ENCODE peak calls at places on chromosomes 3 and 15, in five cellular contexts. One of them, this sample, is unnamed.

GRCh38 chr3:135159848-135160247 is 364.8 kb downstream of the EPHB1 start:
- DNase-seq in right atrium auricular region: no peak
- DNase-seq in neural crest cell: no peak
- DNase-seq in kidney: no peak
- DNase-seq in adrenal gland: no peak
- DNase-seq in this sample: no peak

GRCh38 chr3:82133070-82133606 is 371.7 kb upstream of the GBE1 start:
- DNase-seq in adrenal gland: peak
- DNase-seq in neural crest cell: peak
- DNase-seq in right atrium auricular region: peak
- DNase-seq in kidney: no peak
- DNase-seq in this sample: no peak

GRCh38 chr3:13420051-13420816 is at the start of gene NUP210:
- DNase-seq in neural crest cell: peak
- DNase-seq in right atrium auricular region: no peak
- DNase-seq in kidney: peak
- DNase-seq in adrenal gland: peak
- DNase-seq in this sample: no peak

GRCh38 chr15:56208641-56209155 is 35.0 kb downstream of the RFX7 start:
- DNase-seq in right atrium auricular region: no peak
- DNase-seq in neural crest cell: no peak
- DNase-seq in kidney: no peak
- DNase-seq in adrenal gland: no peak
- DNase-seq in this sample: no peak

GRCh38 chr3:34346656-34347055 is 548.2 kb downstream of the PDCD6IP start:
- DNase-seq in kidney: no peak
- DNase-seq in neural crest cell: no peak
- DNase-seq in adrenal gland: no peak
- DNase-seq in right atrium auricular region: no peak
- DNase-seq in this sample: no peak

GRCh38 chr3:6671363-6671762 is 189.6 kb upstream of the GRM7 start:
- DNase-seq in neural crest cell: no peak
- DNase-seq in kidney: no peak
- DNase-seq in right atrium auricular region: no peak
- DNase-seq in adrenal gland: no peak
- DNase-seq in this sample: no peak

GRCh38 chr3:52934626-52935530 is 37.5 kb upstream of the STIMATE start:
- DNase-seq in neural crest cell: peak
- DNase-seq in adrenal gland: peak
- DNase-seq in right atrium auricular region: no peak
- DNase-seq in kidney: no peak
- DNase-seq in this sample: no peak

GRCh38 chr3:3068358-3068881 is 41.8 kb downstream of the IL5RA start:
- DNase-seq in neural crest cell: no peak
- DNase-seq in kidney: no peak
- DNase-seq in right atrium auricular region: no peak
- DNase-seq in adrenal gland: no peak
- DNase-seq in this sample: no peak

GRCh38 chr3:112503304-112503972 is 4.2 kb upstream of the BTLA start:
- DNase-seq in kidney: no peak
- DNase-seq in adrenal gland: no peak
- DNase-seq in right atrium auricular region: no peak
- DNase-seq in neural crest cell: no peak
- DNase-seq in this sample: no peak

GRCh38 chr3:113468536-113468935 is 27.2 kb upstream of the CFAP44 start:
- DNase-seq in right atrium auricular region: no peak
- DNase-seq in adrenal gland: no peak
- DNase-seq in kidney: no peak
- DNase-seq in neural crest cell: no peak
- DNase-seq in this sample: no peak

GRCh38 chr15:74209997-74210573 is 7.5 kb upstream of the STRA6 start:
- DNase-seq in right atrium auricular region: no peak
- DNase-seq in neural crest cell: no peak
- DNase-seq in adrenal gland: no peak
- DNase-seq in kidney: no peak
- DNase-seq in this sample: no peak

GRCh38 chr3:40616420-40616819 is 91.7 kb downstream of the ZNF621 start:
- DNase-seq in adrenal gland: no peak
- DNase-seq in neural crest cell: no peak
- DNase-seq in right atrium auricular region: no peak
- DNase-seq in kidney: no peak
- DNase-seq in this sample: no peak

GRCh38 chr15:68791431-68792283 is 29.0 kb downstream of the ANP32A start:
- DNase-seq in right atrium auricular region: no peak
- DNase-seq in adrenal gland: no peak
- DNase-seq in kidney: no peak
- DNase-seq in neural crest cell: no peak
- DNase-seq in this sample: no peak

GRCh38 chr3:182710557-182711157 is 82.6 kb upstream of the ATP11B start:
- DNase-seq in neural crest cell: no peak
- DNase-seq in adrenal gland: no peak
- DNase-seq in kidney: no peak
- DNase-seq in right atrium auricular region: no peak
- DNase-seq in this sample: no peak

GRCh38 chr3:115996420-115997108 is 373.3 kb downstream of the GAP43 start:
- DNase-seq in adrenal gland: no peak
- DNase-seq in right atrium auricular region: no peak
- DNase-seq in neural crest cell: no peak
- DNase-seq in kidney: no peak
- DNase-seq in this sample: no peak

GRCh38 chr15:72342385-72342784 is 22.4 kb upstream of the CELF6 start:
- DNase-seq in right atrium auricular region: no peak
- DNase-seq in kidney: no peak
- DNase-seq in adrenal gland: no peak
- DNase-seq in neural crest cell: no peak
- DNase-seq in this sample: no peak

GRCh38 chr15:74406992-74407705 is 26.6 kb downstream of the SEMA7A start:
- DNase-seq in neural crest cell: peak
- DNase-seq in kidney: no peak
- DNase-seq in right atrium auricular region: no peak
- DNase-seq in adrenal gland: no peak
- DNase-seq in this sample: no peak

GRCh38 chr15:74725241-74725774 is at the start of gene CYP1A1:
- DNase-seq in neural crest cell: peak
- DNase-seq in right atrium auricular region: no peak
- DNase-seq in kidney: no peak
- DNase-seq in adrenal gland: no peak
- DNase-seq in this sample: no peak

GRCh38 chr3:54954019-54954418 is 26.2 kb upstream of the LRTM1 start:
- DNase-seq in adrenal gland: peak
- DNase-seq in neural crest cell: no peak
- DNase-seq in kidney: no peak
- DNase-seq in right atrium auricular region: no peak
- DNase-seq in this sample: no peak

GRCh38 chr3:9247361-9248231 is 1.9 kb downstream of the SRGAP3 start:
- DNase-seq in neural crest cell: peak
- DNase-seq in right atrium auricular region: no peak
- DNase-seq in kidney: peak
- DNase-seq in adrenal gland: no peak
- DNase-seq in this sample: no peak

GRCh38 chr3:77459926-77460325 is 420.0 kb downstream of the ROBO2 start:
- DNase-seq in kidney: no peak
- DNase-seq in adrenal gland: no peak
- DNase-seq in right atrium auricular region: no peak
- DNase-seq in neural crest cell: no peak
- DNase-seq in this sample: no peak

GRCh38 chr3:13416002-13416793 is 3.9 kb downstream of the NUP210 start:
- DNase-seq in adrenal gland: no peak
- DNase-seq in right atrium auricular region: no peak
- DNase-seq in kidney: no peak
- DNase-seq in neural crest cell: no peak
- DNase-seq in this sample: no peak

GRCh38 chr3:141050913-141051632 is at the start of gene SPSB4:
- DNase-seq in right atrium auricular region: no peak
- DNase-seq in kidney: peak
- DNase-seq in adrenal gland: peak
- DNase-seq in neural crest cell: peak
- DNase-seq in this sample: no peak

GRCh38 chr3:58471025-58471887 is 20.6 kb upstream of the KCTD6 start:
- DNase-seq in right atrium auricular region: no peak
- DNase-seq in adrenal gland: peak
- DNase-seq in kidney: no peak
- DNase-seq in neural crest cell: no peak
- DNase-seq in this sample: no peak

GRCh38 chr3:69086133-69086722 is 1.5 kb downstream of the ARL6IP5 start:
- DNase-seq in right atrium auricular region: peak
- DNase-seq in neural crest cell: no peak
- DNase-seq in kidney: peak
- DNase-seq in adrenal gland: peak
- DNase-seq in this sample: peak

GRCh38 chr3:110341047-110341446 is 730.6 kb upstream of the NECTIN3 start:
- DNase-seq in right atrium auricular region: no peak
- DNase-seq in adrenal gland: no peak
- DNase-seq in kidney: no peak
- DNase-seq in neural crest cell: no peak
- DNase-seq in this sample: no peak

GRCh38 chr3:30567139-30567753 is 39.2 kb upstream of the TGFBR2 start:
- DNase-seq in right atrium auricular region: no peak
- DNase-seq in kidney: no peak
- DNase-seq in adrenal gland: no peak
- DNase-seq in neural crest cell: no peak
- DNase-seq in this sample: no peak

GRCh38 chr3:159788987-159789386 is 199.6 kb upstream of the IL12A start:
- DNase-seq in right atrium auricular region: no peak
- DNase-seq in kidney: no peak
- DNase-seq in neural crest cell: no peak
- DNase-seq in adrenal gland: no peak
- DNase-seq in this sample: no peak

GRCh38 chr3:148600902-148601765 is 96.6 kb upstream of the AGTR1 start:
- DNase-seq in neural crest cell: no peak
- DNase-seq in kidney: no peak
- DNase-seq in right atrium auricular region: no peak
- DNase-seq in adrenal gland: no peak
- DNase-seq in this sample: no peak

GRCh38 chr3:176739169-176739568 is 458.1 kb downstream of the TBL1XR1 start:
- DNase-seq in neural crest cell: no peak
- DNase-seq in adrenal gland: no peak
- DNase-seq in kidney: no peak
- DNase-seq in right atrium auricular region: no peak
- DNase-seq in this sample: no peak

GRCh38 chr15:52186651-52187486 is 4.3 kb downstream of the GNB5 start:
- DNase-seq in adrenal gland: peak
- DNase-seq in right atrium auricular region: no peak
- DNase-seq in kidney: no peak
- DNase-seq in neural crest cell: no peak
- DNase-seq in this sample: no peak

GRCh38 chr3:145094355-145094941 is 1066.5 kb downstream of the PLOD2 start:
- DNase-seq in adrenal gland: peak
- DNase-seq in kidney: no peak
- DNase-seq in neural crest cell: no peak
- DNase-seq in right atrium auricular region: no peak
- DNase-seq in this sample: no peak

GRCh38 chr3:6504385-6504784 is 356.5 kb upstream of the GRM7 start:
- DNase-seq in right atrium auricular region: no peak
- DNase-seq in neural crest cell: no peak
- DNase-seq in adrenal gland: no peak
- DNase-seq in kidney: no peak
- DNase-seq in this sample: no peak

GRCh38 chr3:46903341-46904302 is 26.1 kb downstream of the PTH1R start:
- DNase-seq in neural crest cell: no peak
- DNase-seq in adrenal gland: no peak
- DNase-seq in kidney: peak
- DNase-seq in right atrium auricular region: no peak
- DNase-seq in this sample: peak

GRCh38 chr3:197926418-197926817 is 23.6 kb upstream of the RPL35A start:
- DNase-seq in adrenal gland: no peak
- DNase-seq in kidney: no peak
- DNase-seq in neural crest cell: no peak
- DNase-seq in right atrium auricular region: no peak
- DNase-seq in this sample: no peak
- TF ChIP-seq CTCF in adrenal gland: no peak
- TF ChIP-seq CTCF in kidney: no peak
- TF ChIP-seq CTCF in neural crest cell: peak
- TF ChIP-seq CTCF in right atrium auricular region: no peak
- TF ChIP-seq CTCF in this sample: peak

DNA sequence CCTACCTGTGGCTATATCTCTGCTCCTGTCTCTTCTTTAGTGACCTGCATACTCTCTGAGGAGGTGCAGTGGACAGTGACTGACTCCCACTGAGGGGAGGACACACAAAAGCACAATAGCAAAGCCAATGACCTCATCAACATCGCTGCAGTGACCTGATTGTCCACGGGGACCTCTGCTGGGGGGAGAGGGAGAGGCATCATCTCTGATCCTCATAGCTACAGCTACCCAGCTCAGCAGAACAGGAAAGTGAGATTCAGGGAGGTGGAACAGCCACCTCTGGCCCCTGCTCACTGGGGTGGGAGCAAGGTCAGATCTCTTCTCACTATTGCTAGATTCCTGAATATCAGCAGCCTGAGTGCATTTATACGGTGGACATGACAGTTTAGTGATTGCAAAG is 179.2 kb downstream of the ATP10A start:
- DNase-seq in kidney: peak
- DNase-seq in right atrium auricular region: no peak
- DNase-seq in neural crest cell: no peak
- DNase-seq in adrenal gland: no peak
- DNase-seq in this sample: no peak
- TF ChIP-seq CTCF in kidney: no peak
- TF ChIP-seq CTCF in right atrium auricular region: no peak
- TF ChIP-seq CTCF in neural crest cell: no peak
- TF ChIP-seq CTCF in adrenal gland: no peak
- TF ChIP-seq CTCF in this sample: no peak

DNA sequence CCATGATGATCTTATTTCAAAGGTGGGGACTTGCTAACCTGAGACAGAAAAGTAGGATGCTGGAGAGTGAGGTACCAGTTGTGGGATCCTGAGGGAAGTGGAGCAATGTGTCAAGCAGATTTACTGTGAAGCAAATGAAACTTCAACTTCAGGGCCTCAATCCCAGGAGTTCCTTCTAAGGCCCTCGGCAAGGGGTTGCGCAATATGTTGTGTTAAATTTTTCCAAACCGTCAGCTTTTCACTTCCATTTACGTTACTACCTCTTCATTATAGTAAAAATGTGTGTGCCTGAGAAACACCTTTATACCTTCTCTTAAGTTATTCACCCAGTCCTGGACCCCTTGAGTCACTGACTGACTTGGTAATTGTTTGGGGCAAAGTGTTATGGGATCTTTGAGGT is 42.5 kb upstream of the KCNH8 start:
- DNase-seq in adrenal gland: no peak
- DNase-seq in kidney: no peak
- DNase-seq in neural crest cell: no peak
- DNase-seq in right atrium auricular region: no peak
- DNase-seq in this sample: no peak
- TF ChIP-seq CTCF in adrenal gland: no peak
- TF ChIP-seq CTCF in kidney: no peak
- TF ChIP-seq CTCF in neural crest cell: no peak
- TF ChIP-seq CTCF in right atrium auricular region: no peak
- TF ChIP-seq CTCF in this sample: no peak

DNA sequence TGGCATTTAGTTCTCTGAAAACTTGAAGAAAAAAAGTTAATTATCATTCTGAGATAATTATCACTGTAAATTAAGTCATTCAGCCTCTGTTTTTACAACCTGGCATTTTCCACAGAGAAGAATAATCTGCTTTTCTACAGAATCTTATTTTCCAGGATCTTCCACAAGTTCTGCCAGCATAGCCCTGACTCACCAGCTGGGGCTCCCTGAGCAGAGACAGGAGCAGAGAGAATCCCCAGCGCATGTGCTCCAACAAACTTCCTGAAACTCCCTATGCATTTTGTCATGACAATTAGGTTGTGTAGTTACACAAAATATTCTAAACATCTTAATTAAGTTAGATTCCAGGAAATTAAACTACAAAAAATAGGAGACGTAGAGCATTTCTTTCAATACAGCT is 32.1 kb upstream of the TMEM207 start:
- DNase-seq in neural crest cell: no peak
- DNase-seq in adrenal gland: no peak
- DNase-seq in kidney: no peak
- DNase-seq in right atrium auricular region: no peak
- DNase-seq in this sample: no peak
- TF ChIP-seq CTCF in neural crest cell: no peak
- TF ChIP-seq CTCF in adrenal gland: no peak
- TF ChIP-seq CTCF in kidney: no peak
- TF ChIP-seq CTCF in right atrium auricular region: no peak
- TF ChIP-seq CTCF in this sample: no peak